ENCODE peak calls at places on chromosomes 3 and 15, in six cellular contexts. O, Y, X, P, Z and M are unnamed samples.

GRCh38 chr3:133854971-133855370 is 40.7 kb downstream of the RAB6B start:
- DNase-seq in X (no peak), O (no peak), Z (no peak), Y (no peak), P (peak), M (no peak)

GRCh38 chr3:39150170-39150802 is 3.1 kb downstream of the CSRNP1 start:
- DNase-seq in P (no peak), Z (no peak), Y (no peak), O (no peak), X (peak), M (no peak)

GRCh38 chr15:92811514-92811913 is 88.6 kb upstream of the CHD2 start:
- DNase-seq in P (no peak), X (peak), Y (no peak), Z (peak), O (no peak), M (no peak)

GRCh38 chr3:137765310-137766033 is 1.4 kb downstream of the SOX14 start:
- DNase-seq in Y (no peak), O (no peak), X (no peak), Z (no peak), P (no peak), M (no peak)

GRCh38 chr3:121529308-121529707 is 16.5 kb downstream of the POLQ start:
- DNase-seq in Z (peak), P (no peak), O (no peak), X (peak), Y (no peak), M (no peak)

GRCh38 chr3:129723558-129724324 is 117.3 kb upstream of the PLXND1 start:
- DNase-seq in P (peak), Z (no peak), O (no peak), Y (no peak), X (no peak), M (no peak)

GRCh38 chr3:126858887-126859286 is 124.0 kb upstream of the PLXNA1 start:
- DNase-seq in X (no peak), Y (no peak), O (no peak), Z (no peak), P (no peak), M (no peak)

GRCh38 chr3:58117561-58118305 is 93.0 kb downstream of the DNASE1L3 start:
- DNase-seq in X (no peak), Y (no peak), P (no peak), Z (no peak), O (no peak), M (no peak)

GRCh38 chr3:46900007-46900292 is 22.4 kb downstream of the PTH1R start:
- DNase-seq in P (no peak), Y (no peak), O (no peak), Z (no peak), X (no peak), M (no peak)

GRCh38 chr3:52036829-52037228 is 19.5 kb downstream of the DUSP7 start:
- DNase-seq in O (no peak), X (no peak), P (no peak), Z (peak), Y (no peak), M (no peak)

GRCh38 chr3:131501949-131502348 is 822 bp downstream of the MRPL3 start:
- DNase-seq in Y (no peak), X (peak), P (no peak), Z (peak), O (no peak), M (no peak)

GRCh38 chr3:173398111-173398479 is 551 bp downstream of the NLGN1 start:
- DNase-seq in O (no peak), X (no peak), Z (no peak), Y (no peak), P (no peak), M (no peak)

GRCh38 chr3:168722091-168722490 is 626.4 kb upstream of the GOLIM4 start:
- DNase-seq in X (no peak), Z (no peak), Y (no peak), P (no peak), O (no peak), M (no peak)

GRCh38 chr15:97692317-97693015 is 268.0 kb upstream of the ARRDC4 start:
- DNase-seq in P (peak), Y (no peak), Z (no peak), O (no peak), X (no peak), M (no peak)

GRCh38 chr3:148882288-148882687 is 17.2 kb downstream of the CPA3 start:
- DNase-seq in O (no peak), X (no peak), Y (no peak), P (no peak), Z (no peak), M (no peak)

GRCh38 chr15:69443032-69443611 is 9.5 kb upstream of the RPLP1 start:
- DNase-seq in O (no peak), Z (peak), X (peak), P (no peak), Y (no peak), M (no peak)

GRCh38 chr15:80188293-80188692 is 35.5 kb downstream of the FAH start:
- DNase-seq in P (no peak), Z (no peak), O (no peak), X (no peak), Y (no peak), M (no peak)